ENCODE peak calls at places on chromosomes 4 and X, in six cellular contexts. B, M, V, J, I and Y are unnamed samples.

GRCh38 chrX:95071621-95072020 is 1397.6 kb downstream of the FAM133A start:
- DNase-seq in B (no peak), M (no peak), V (peak), J (no peak), I (no peak), Y (no peak)

GRCh38 chrX:9785252-9785943 is 831 bp upstream of the SHROOM2 start:
- DNase-seq in B (no peak), M (no peak), V (peak), J (peak), I (no peak), Y (no peak)

GRCh38 chrX:97398030-97398551 is 514.4 kb downstream of the RPA4 start:
- DNase-seq in B (no peak), M (no peak), V (peak), J (no peak), I (peak), Y (no peak)

GRCh38 chr4:8191136-8191747 is 7.8 kb upstream of the SH3TC1 start:
- DNase-seq in B (no peak), M (no peak), V (peak), J (no peak), I (no peak), Y (no peak)

GRCh38 chr4:27702710-27703431 is 842.2 kb downstream of the STIM2 start:
- DNase-seq in B (peak), M (peak), V (peak), J (peak), I (no peak), Y (no peak)

GRCh38 chrX:46582325-46582724 is 8.8 kb downstream of the CHST7 start:
- DNase-seq in B (no peak), M (no peak), V (peak), J (no peak), I (no peak), Y (no peak)

GRCh38 chrX:132748268-132748667 is 210.2 kb downstream of the HS6ST2 start:
- DNase-seq in B (no peak), M (no peak), V (no peak), J (no peak), I (no peak), Y (no peak)

GRCh38 chr4:174156239-174156826 is 127.1 kb downstream of the FBXO8 start:
- DNase-seq in B (peak), M (no peak), V (peak), J (no peak), I (peak), Y (peak)

GRCh38 chr4:38803833-38804653 is 548 bp downstream of the TLR1 start:
- DNase-seq in B (peak), M (no peak), V (no peak), J (no peak), I (peak), Y (no peak)

GRCh38 chr4:183030823-183031222 is 68.2 kb upstream of the WWC2 start:
- DNase-seq in B (no peak), M (no peak), V (no peak), J (no peak), I (no peak), Y (no peak)

GRCh38 chr4:69831646-69832325 is 28.2 kb downstream of the SULT1E1 start:
- DNase-seq in B (no peak), M (no peak), V (no peak), J (no peak), I (peak), Y (peak)

GRCh38 chr4:141686929-141687328 is 50.5 kb downstream of the IL15 start:
- DNase-seq in B (no peak), M (no peak), V (no peak), J (no peak), I (no peak), Y (no peak)

GRCh38 chr4:109395694-109396093 is 37.9 kb upstream of the SEC24B start:
- DNase-seq in B (no peak), M (peak), V (no peak), J (peak), I (no peak), Y (no peak)

GRCh38 chr4:152780267-152780811 is 585 bp downstream of the ARFIP1 start:
- DNase-seq in B (no peak), M (peak), V (peak), J (no peak), I (no peak), Y (no peak)

GRCh38 chrX:49977319-49978090 is 55.1 kb downstream of the CLCN5 start:
- DNase-seq in B (no peak), M (peak), V (no peak), J (no peak), I (no peak), Y (no peak)